ENCODE peak calls at places on chromosome 1, in four cellular contexts. F is GM12878, O is HepG2, I is K562. D is an unnamed sample.

GRCh38 chr1:159009704-159010361 is at the start of gene IFI16:
- DNase-seq in F (peak), O (no peak), I (peak), D (peak)

GRCh38 chr1:17293681-17294415 is 14.1 kb upstream of the PADI4 start:
- DNase-seq in F (no peak), O (no peak), I (no peak), D (no peak)

GRCh38 chr1:11245904-11246726 is 16.2 kb downstream of the MTOR start:
- DNase-seq in F (no peak), O (no peak), I (no peak), D (no peak)

GRCh38 chr1:31715097-31715872 is 11.5 kb upstream of the COL16A1 start:
- DNase-seq in F (no peak), O (peak), I (peak), D (peak)

GRCh38 chr1:179821524-179821923 is 56.1 kb downstream of the TOR1AIP2 start:
- DNase-seq in F (no peak), O (no peak), I (no peak), D (no peak)

GRCh38 chr1:89590341-89591080 is 42.4 kb upstream of the LRRC8C start:
- DNase-seq in F (no peak), O (no peak), I (no peak), D (no peak)

GRCh38 chr1:7420098-7420445 is 351.0 kb upstream of the VAMP3 start:
- DNase-seq in F (no peak), O (no peak), I (no peak), D (no peak)

GRCh38 chr1:183030053-183030452 is 6.8 kb downstream of the LAMC1 start:
- DNase-seq in F (no peak), O (peak), I (no peak), D (no peak)

GRCh38 chr1:233721003-233721595 is 107.2 kb downstream of the KCNK1 start:
- DNase-seq in F (peak), O (peak), I (no peak), D (no peak)

GRCh38 chr1:24857528-24858133 is 72.4 kb downstream of the RUNX3 start:
- DNase-seq in F (no peak), O (no peak), I (peak), D (no peak)

GRCh38 chr1:151062738-151063371 is 2.7 kb downstream of the MLLT11 start:
- DNase-seq in F (no peak), O (no peak), I (peak), D (peak)

GRCh38 chr1:204225841-204226745 is 12.3 kb upstream of the GOLT1A start:
- DNase-seq in F (no peak), O (peak), I (no peak), D (no peak)

GRCh38 chr1:34974626-34975025 is 10.5 kb downstream of the TMEM35B start:
- DNase-seq in F (no peak), O (no peak), I (no peak), D (no peak)

GRCh38 chr1:158706096-158706495 is 5.6 kb upstream of the OR6K2 start:
- DNase-seq in F (no peak), O (no peak), I (no peak), D (no peak)

GRCh38 chr1:197013234-197013633 is 35.9 kb downstream of the CFHR5 start:
- DNase-seq in F (no peak), O (no peak), I (no peak), D (no peak)

GRCh38 chr1:150017206-150017750 is 6.8 kb upstream of the OTUD7B start:
- DNase-seq in F (no peak), O (no peak), I (peak), D (no peak)

GRCh38 chr1:228083871-228084278 is 1.4 kb downstream of the ARF1 start:
- DNase-seq in F (no peak), O (no peak), I (peak), D (peak)

GRCh38 chr1:228081144-228081543 is 1.4 kb upstream of the ARF1 start:
- DNase-seq in F (no peak), O (no peak), I (peak), D (no peak)

GRCh38 chr1:228081578-228082259 is 789 bp upstream of the ARF1 start:
- DNase-seq in F (no peak), O (no peak), I (peak), D (no peak)

GRCh38 chr1:228082975-228083870 is 715 bp downstream of the ARF1 start:
- DNase-seq in F (no peak), O (no peak), I (peak), D (peak)

GRCh38 chr1:228082260-228082974 is at the start of gene ARF1:
- DNase-seq in F (peak), O (peak), I (peak), D (peak)
- H2AFZ ChIP-seq in F (peak), O (no peak), I (peak), D (peak)

GRCh38 chr1:222996307-222996983 is 146.6 kb downstream of the TLR5 start:
- DNase-seq in F (no peak), O (no peak), I (no peak), D (peak)
- TF ChIP-seq MYC in F (no peak), O (no peak), I (no peak), D (no peak)

GRCh38 chr1:245516178-245516829 is 361.5 kb downstream of the KIF26B start:
- DNase-seq in F (no peak), O (peak), I (peak), D (no peak)

GRCh38 chr1:245512181-245512888 is 357.6 kb downstream of the KIF26B start:
- DNase-seq in F (no peak), O (no peak), I (no peak), D (no peak)

DNA sequence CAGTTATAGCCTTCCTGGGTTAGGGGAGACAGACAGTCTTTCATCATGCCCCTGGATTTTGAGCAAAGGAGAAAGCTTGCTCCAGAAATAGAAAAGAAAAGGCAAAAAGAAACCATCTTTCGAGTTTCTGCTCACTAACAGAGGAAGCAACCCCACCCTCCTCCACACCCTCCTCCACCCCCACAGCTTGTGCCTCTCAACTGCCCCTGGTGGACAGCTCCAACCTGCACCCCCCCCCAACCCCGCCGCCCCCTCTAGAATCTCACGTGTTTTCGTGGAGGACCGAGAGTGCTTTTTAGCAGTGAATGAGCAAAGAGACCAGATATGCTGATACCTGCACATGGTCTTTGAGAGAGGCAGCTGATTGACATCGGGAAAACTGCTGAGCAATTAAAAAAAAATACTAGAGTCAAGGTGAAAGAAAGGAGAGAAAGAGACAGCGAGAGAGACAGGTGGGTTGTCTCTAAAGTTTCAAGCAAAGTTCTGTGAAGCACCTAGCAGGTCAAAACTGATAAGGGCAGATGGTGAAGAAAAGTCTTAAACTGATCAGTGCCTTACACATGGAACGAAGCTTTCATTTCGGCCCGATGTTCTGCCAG is 358.3 kb downstream of the KIF26B start:
- DNase-seq in F (no peak), O (no peak), I (peak), D (no peak)
- H2AFZ ChIP-seq in F (no peak), O (no peak), I (no peak), D (no peak)

GRCh38 chr1:21882721-21883415 is 54.2 kb downstream of the HSPG2 start:
- DNase-seq in F (no peak), O (no peak), I (no peak), D (no peak)
- TF ChIP-seq MYC in F (no peak), O (no peak), I (no peak), D (no peak)

GRCh38 chr1:15280416-15280815 is 33.4 kb downstream of the FHAD1 start:
- DNase-seq in F (no peak), O (no peak), I (no peak), D (no peak)
- H2AFZ ChIP-seq in F (no peak), O (no peak), I (no peak), D (no peak)

DNA sequence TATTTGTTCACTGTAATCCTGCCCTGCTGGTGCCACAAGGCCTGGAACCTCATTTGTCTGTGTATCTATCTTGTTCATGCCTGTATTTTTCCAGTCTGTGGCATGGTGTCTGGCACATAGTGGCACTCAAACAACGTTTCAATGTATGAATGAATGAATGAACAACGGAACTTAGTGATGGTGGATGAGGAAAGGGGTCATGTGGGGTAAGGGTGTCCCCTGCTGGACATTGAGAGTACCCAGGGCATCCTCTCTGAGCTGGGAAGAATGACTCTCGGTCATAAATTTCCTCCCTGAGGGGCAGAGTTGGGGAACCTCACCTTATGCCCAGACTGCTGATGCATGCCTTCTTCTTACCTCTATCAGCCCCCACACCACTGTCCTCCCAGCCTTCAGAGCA is 18.9 kb upstream of the ZNF683 start:
- DNase-seq in F (no peak), O (peak), I (peak), D (peak)
- TF ChIP-seq MYC in F (no peak), O (no peak), I (peak), D (no peak)

DNA sequence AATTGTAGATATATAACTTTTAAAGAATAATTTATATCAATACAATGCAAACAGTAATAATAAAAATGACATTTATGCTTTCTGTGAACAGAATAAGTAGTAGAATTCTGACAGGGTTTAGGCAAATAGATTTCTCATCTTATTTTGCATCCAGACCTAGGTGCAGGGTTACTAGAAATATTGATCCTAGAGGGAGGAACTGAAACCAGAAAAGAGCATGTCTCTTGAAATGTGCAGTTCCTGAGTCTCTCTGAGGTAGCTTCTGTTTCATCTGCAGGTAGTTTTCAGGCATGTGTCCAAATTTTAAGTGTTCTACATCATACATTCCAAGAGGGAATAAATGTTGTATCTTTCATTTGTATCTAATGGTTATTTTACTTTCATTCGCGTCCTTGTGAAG is 631.9 kb upstream of the ADGRL4 start:
- DNase-seq in F (no peak), O (no peak), I (no peak), D (no peak)
- H2AFZ ChIP-seq in F (no peak), O (no peak), I (no peak), D (no peak)

GRCh38 chr1:101452825-101453224 is 216.0 kb downstream of the S1PR1 start:
- DNase-seq in F (no peak), O (peak), I (peak), D (no peak)

GRCh38 chr1:101453844-101454243 is 217.0 kb downstream of the S1PR1 start:
- DNase-seq in F (no peak), O (no peak), I (no peak), D (no peak)

GRCh38 chr1:101448018-101448417 is 211.2 kb downstream of the S1PR1 start:
- DNase-seq in F (no peak), O (no peak), I (no peak), D (no peak)

GRCh38 chr1:101451888-101452287 is 215.1 kb downstream of the S1PR1 start:
- DNase-seq in F (no peak), O (no peak), I (no peak), D (no peak)
- TF ChIP-seq MYC in F (no peak), O (no peak), I (no peak), D (no peak)

GRCh38 chr1:33182452-33182851 is 609 bp upstream of the TRIM62 start:
- DNase-seq in F (no peak), O (no peak), I (peak), D (no peak)
- H2AFZ ChIP-seq in F (no peak), O (no peak), I (peak), D (no peak)

GRCh38 chr1:43729816-43730463 is 22.6 kb downstream of the ST3GAL3 start:
- DNase-seq in F (no peak), O (no peak), I (no peak), D (no peak)

GRCh38 chr1:43736819-43737218 is 29.5 kb downstream of the ST3GAL3 start:
- DNase-seq in F (no peak), O (no peak), I (no peak), D (no peak)

GRCh38 chr1:43732132-43732531 is 24.8 kb downstream of the ST3GAL3 start:
- DNase-seq in F (no peak), O (no peak), I (peak), D (no peak)
- TF ChIP-seq MYC in F (no peak), O (no peak), I (no peak), D (no peak)

D was measured in endothelial cell of umbilical vein.